ENCODE peak calls at places on chromosome 16, in seven cellular contexts. J is stimulated activated CD8-positive, alpha-beta memory T cell treated with anti-CD3 and anti-CD28 coated beads, Interleukin-7, amount 100 ng/mL, for 1 hour; I is PC-3; C is cardiac muscle cell; U is nucleus accumbens; L is AG08395; F is activated naive CD4-positive, alpha-beta T cell treated with anti-CD3 and anti-CD28 coated beads, Interleukin-2, amount 50 U/mL, for 16 hours. Z is an unnamed sample.

GRCh38 chr16:56611281-56611833 is 3.0 kb downstream of the MT2A start:
- DNase-seq in J (no peak), I (no peak), C (peak), U (no peak), L (peak), F (no peak), Z (no peak)

GRCh38 chr16:80903616-80904015 is 99.2 kb upstream of the CDYL2 start:
- DNase-seq in J (no peak), I (no peak), C (no peak), U (no peak), L (no peak), F (no peak), Z (no peak)

GRCh38 chr16:84194018-84194417 is 3.1 kb downstream of the ADAD2 start:
- DNase-seq in J (no peak), I (no peak), C (no peak), U (no peak), L (no peak), F (no peak), Z (no peak)

GRCh38 chr16:14562691-14563491 is 67.2 kb downstream of the PARN start:
- DNase-seq in J (no peak), I (no peak), C (peak), U (no peak), L (peak), F (no peak), Z (no peak)

GRCh38 chr16:4272114-4272954 is 489 bp downstream of the TFAP4 start:
- DNase-seq in J (peak), I (peak), C (peak), U (peak), L (peak), F (no peak), Z (peak)

GRCh38 chr16:70470927-70471341 is 16.5 kb downstream of the FCSK start:
- DNase-seq in J (no peak), I (peak), C (peak), U (peak), L (peak), F (no peak), Z (no peak)

GRCh38 chr16:17470002-17470870 is 524 bp downstream of the XYLT1 start:
- DNase-seq in J (no peak), I (no peak), C (no peak), U (no peak), L (peak), F (peak), Z (no peak)

GRCh38 chr16:89216315-89217137 is 977 bp upstream of the ZNF778 start:
- DNase-seq in J (peak), I (peak), C (peak), U (peak), L (peak), F (peak), Z (peak)

GRCh38 chr16:48164907-48165715 is 9.3 kb upstream of the ABCC12 start:
- DNase-seq in J (peak), I (peak), C (peak), U (peak), L (peak), F (peak), Z (peak)

GRCh38 chr16:26593700-26594099 is 473.0 kb upstream of the C16orf82 start:
- DNase-seq in J (no peak), I (no peak), C (no peak), U (no peak), L (no peak), F (no peak), Z (no peak)

GRCh38 chr16:14559809-14560227 is 70.2 kb downstream of the PARN start:
- DNase-seq in J (no peak), I (no peak), C (peak), U (no peak), L (no peak), F (no peak), Z (no peak)

GRCh38 chr16:68978303-68978954 is 127.0 kb upstream of the HAS3 start:
- DNase-seq in J (no peak), I (no peak), C (no peak), U (no peak), L (no peak), F (no peak), Z (no peak)

GRCh38 chr16:17295948-17296347 is 174.8 kb downstream of the XYLT1 start:
- DNase-seq in J (no peak), I (no peak), C (no peak), U (no peak), L (peak), F (no peak), Z (no peak)

GRCh38 chr16:86761117-86761971 is 183.0 kb downstream of the FOXL1 start:
- DNase-seq in J (peak), I (peak), C (peak), U (no peak), L (peak), F (peak), Z (peak)

GRCh38 chr16:73290258-73290657 is 242.3 kb upstream of the ZFHX3 start:
- DNase-seq in J (no peak), I (no peak), C (no peak), U (no peak), L (no peak), F (no peak), Z (no peak)

GRCh38 chr16:28110479-28110878 is 47.0 kb upstream of the GSG1L start:
- DNase-seq in J (no peak), I (no peak), C (peak), U (no peak), L (no peak), F (no peak), Z (no peak)

GRCh38 chr16:26772503-26772902 is 294.2 kb upstream of the C16orf82 start:
- DNase-seq in J (no peak), I (no peak), C (no peak), U (no peak), L (no peak), F (no peak), Z (no peak)

GRCh38 chr16:66901626-66902025 is 17.1 kb downstream of the CDH16 start:
- DNase-seq in J (no peak), I (no peak), C (no peak), U (no peak), L (no peak), F (no peak), Z (no peak)

GRCh38 chr16:56298948-56299602 is 107.8 kb downstream of the GNAO1 start:
- DNase-seq in J (no peak), I (no peak), C (no peak), U (peak), L (no peak), F (no peak), Z (peak)

GRCh38 chr16:86718118-86718517 is 139.8 kb downstream of the FOXL1 start:
- DNase-seq in J (no peak), I (peak), C (no peak), U (no peak), L (no peak), F (no peak), Z (no peak)

GRCh38 chr16:88456356-88457292 is 3.5 kb downstream of the ZFPM1 start:
- DNase-seq in J (peak), I (no peak), C (no peak), U (no peak), L (no peak), F (peak), Z (no peak)

GRCh38 chr16:89909777-89910716 is 8.6 kb upstream of the MC1R start:
- DNase-seq in J (peak), I (peak), C (peak), U (peak), L (peak), F (peak), Z (peak)